ENCODE peak calls at places on chromosomes 6 and 20, in nine cellular contexts. One of them, this sample, is unnamed.

GRCh38 chr6:104305206-104305605 is 554.5 kb downstream of the HACE1 start:
- DNase-seq in psoas muscle: no peak
- DNase-seq in neural progenitor cell: no peak
- DNase-seq in omental fat pad: no peak
- DNase-seq in tibial artery: no peak
- DNase-seq in kidney epithelial cell: no peak
- DNase-seq in thoracic aorta: no peak
- DNase-seq in fibroblast of lung: no peak
- DNase-seq in bronchial epithelial cell: no peak
- DNase-seq in this sample: no peak

GRCh38 chr6:8000080-8001035 is 63.8 kb downstream of the BLOC1S5 start:
- DNase-seq in psoas muscle: no peak
- DNase-seq in neural progenitor cell: no peak
- DNase-seq in omental fat pad: no peak
- DNase-seq in tibial artery: no peak
- DNase-seq in kidney epithelial cell: no peak
- DNase-seq in thoracic aorta: no peak
- DNase-seq in fibroblast of lung: no peak
- DNase-seq in bronchial epithelial cell: no peak
- DNase-seq in this sample: no peak

GRCh38 chr6:136608991-136609390 is 58.8 kb upstream of the MAP7 start:
- DNase-seq in psoas muscle: no peak
- DNase-seq in neural progenitor cell: no peak
- DNase-seq in omental fat pad: no peak
- DNase-seq in tibial artery: no peak
- DNase-seq in kidney epithelial cell: no peak
- DNase-seq in thoracic aorta: no peak
- DNase-seq in fibroblast of lung: peak; percentile 86
- DNase-seq in bronchial epithelial cell: peak; percentile 46
- DNase-seq in this sample: peak; percentile 52

GRCh38 chr6:85360794-85361642 is 88.9 kb upstream of the NT5E start:
- DNase-seq in psoas muscle: no peak
- DNase-seq in neural progenitor cell: no peak
- DNase-seq in omental fat pad: no peak
- DNase-seq in tibial artery: peak; percentile 28
- DNase-seq in kidney epithelial cell: peak; percentile 95
- DNase-seq in thoracic aorta: peak; percentile 2
- DNase-seq in fibroblast of lung: peak; percentile 98
- DNase-seq in bronchial epithelial cell: peak; percentile 99
- DNase-seq in this sample: peak; percentile 94

GRCh38 chr6:167793421-167793820 is 33.3 kb upstream of the AFDN start:
- DNase-seq in psoas muscle: no peak
- DNase-seq in neural progenitor cell: no peak
- DNase-seq in omental fat pad: no peak
- DNase-seq in tibial artery: no peak
- DNase-seq in kidney epithelial cell: no peak
- DNase-seq in thoracic aorta: no peak
- DNase-seq in fibroblast of lung: no peak
- DNase-seq in bronchial epithelial cell: peak; percentile 23
- DNase-seq in this sample: no peak

GRCh38 chr20:15930324-15931305 is 642.6 kb downstream of the KIF16B start:
- DNase-seq in psoas muscle: no peak
- DNase-seq in neural progenitor cell: peak; percentile 47
- DNase-seq in omental fat pad: no peak
- DNase-seq in tibial artery: no peak
- DNase-seq in kidney epithelial cell: no peak
- DNase-seq in thoracic aorta: no peak
- DNase-seq in fibroblast of lung: peak; percentile 44
- DNase-seq in bronchial epithelial cell: peak; percentile 71
- DNase-seq in this sample: peak; percentile 90

GRCh38 chr6:160069050-160069454 is 52.6 kb upstream of the SLC22A1 start:
- DNase-seq in psoas muscle: no peak
- DNase-seq in neural progenitor cell: no peak
- DNase-seq in omental fat pad: no peak
- DNase-seq in tibial artery: no peak
- DNase-seq in kidney epithelial cell: no peak
- DNase-seq in thoracic aorta: no peak
- DNase-seq in fibroblast of lung: no peak
- DNase-seq in bronchial epithelial cell: no peak
- DNase-seq in this sample: no peak

GRCh38 chr6:5260111-5260620 is 584 bp downstream of the LYRM4 start:
- DNase-seq in psoas muscle: no peak
- DNase-seq in neural progenitor cell: peak; percentile 77
- DNase-seq in omental fat pad: no peak
- DNase-seq in tibial artery: peak; percentile 27
- DNase-seq in kidney epithelial cell: peak; percentile 39
- DNase-seq in thoracic aorta: no peak
- DNase-seq in fibroblast of lung: peak; percentile 48
- DNase-seq in bronchial epithelial cell: peak; percentile 75
- DNase-seq in this sample: peak; percentile 81

GRCh38 chr6:84448331-84448730 is 220.9 kb upstream of the CEP162 start:
- DNase-seq in psoas muscle: no peak
- DNase-seq in neural progenitor cell: no peak
- DNase-seq in omental fat pad: no peak
- DNase-seq in tibial artery: no peak
- DNase-seq in kidney epithelial cell: no peak
- DNase-seq in thoracic aorta: no peak
- DNase-seq in fibroblast of lung: no peak
- DNase-seq in bronchial epithelial cell: no peak
- DNase-seq in this sample: no peak

GRCh38 chr6:105209950-105210706 is 30.3 kb upstream of the POPDC3 start:
- DNase-seq in psoas muscle: no peak
- DNase-seq in neural progenitor cell: no peak
- DNase-seq in omental fat pad: no peak
- DNase-seq in tibial artery: no peak
- DNase-seq in kidney epithelial cell: no peak
- DNase-seq in thoracic aorta: no peak
- DNase-seq in fibroblast of lung: peak; percentile 80
- DNase-seq in bronchial epithelial cell: peak; percentile 91
- DNase-seq in this sample: peak; percentile 76

GRCh38 chr6:161682982-161683381 is 409.1 kb upstream of the AGPAT4 start:
- DNase-seq in psoas muscle: no peak
- DNase-seq in neural progenitor cell: no peak
- DNase-seq in omental fat pad: no peak
- DNase-seq in tibial artery: no peak
- DNase-seq in kidney epithelial cell: no peak
- DNase-seq in thoracic aorta: no peak
- DNase-seq in fibroblast of lung: no peak
- DNase-seq in bronchial epithelial cell: no peak
- DNase-seq in this sample: peak; percentile 30

GRCh38 chr6:69022991-69023390 is 387.9 kb downstream of the ADGRB3 start:
- DNase-seq in psoas muscle: no peak
- DNase-seq in neural progenitor cell: no peak
- DNase-seq in omental fat pad: no peak
- DNase-seq in tibial artery: no peak
- DNase-seq in kidney epithelial cell: no peak
- DNase-seq in thoracic aorta: no peak
- DNase-seq in fibroblast of lung: peak; percentile 68
- DNase-seq in bronchial epithelial cell: peak; percentile 52
- DNase-seq in this sample: peak; percentile 6

GRCh38 chr6:144331610-144332009 is 46.5 kb downstream of the UTRN start:
- DNase-seq in psoas muscle: no peak
- DNase-seq in neural progenitor cell: no peak
- DNase-seq in omental fat pad: no peak
- DNase-seq in tibial artery: no peak
- DNase-seq in kidney epithelial cell: no peak
- DNase-seq in thoracic aorta: no peak
- DNase-seq in fibroblast of lung: peak; percentile 51
- DNase-seq in bronchial epithelial cell: peak; percentile 37
- DNase-seq in this sample: no peak

GRCh38 chr6:56279346-56280080 is 32.1 kb upstream of the COL21A1 start:
- DNase-seq in psoas muscle: no peak
- DNase-seq in neural progenitor cell: no peak
- DNase-seq in omental fat pad: no peak
- DNase-seq in tibial artery: no peak
- DNase-seq in kidney epithelial cell: peak; percentile 74
- DNase-seq in thoracic aorta: no peak
- DNase-seq in fibroblast of lung: no peak
- DNase-seq in bronchial epithelial cell: peak; percentile 30
- DNase-seq in this sample: no peak

GRCh38 chr20:41352106-41352505 is 11.5 kb downstream of the LPIN3 start:
- DNase-seq in psoas muscle: no peak
- DNase-seq in neural progenitor cell: peak; percentile 24
- DNase-seq in omental fat pad: no peak
- DNase-seq in tibial artery: no peak
- DNase-seq in kidney epithelial cell: no peak
- DNase-seq in thoracic aorta: no peak
- DNase-seq in fibroblast of lung: no peak
- DNase-seq in bronchial epithelial cell: no peak
- DNase-seq in this sample: no peak
- TF ChIP-seq CTCF in psoas muscle: no peak
- TF ChIP-seq CTCF in neural progenitor cell: peak; percentile 23
- TF ChIP-seq CTCF in omental fat pad: no peak
- TF ChIP-seq CTCF in tibial artery: no peak
- TF ChIP-seq CTCF in kidney epithelial cell: no peak
- TF ChIP-seq CTCF in thoracic aorta: no peak
- TF ChIP-seq CTCF in fibroblast of lung: no peak
- TF ChIP-seq CTCF in bronchial epithelial cell: peak; percentile 2
- TF ChIP-seq CTCF in this sample: no peak

GRCh38 chr6:106609699-106610098 is 19.6 kb downstream of the RTN4IP1 start:
- DNase-seq in psoas muscle: no peak
- DNase-seq in neural progenitor cell: peak; percentile 32
- DNase-seq in omental fat pad: no peak
- DNase-seq in tibial artery: no peak
- DNase-seq in kidney epithelial cell: no peak
- DNase-seq in thoracic aorta: no peak
- DNase-seq in fibroblast of lung: no peak
- DNase-seq in bronchial epithelial cell: peak; percentile 30
- DNase-seq in this sample: peak; percentile 27
- TF ChIP-seq CTCF in psoas muscle: peak; percentile 18
- TF ChIP-seq CTCF in neural progenitor cell: peak; percentile 47
- TF ChIP-seq CTCF in omental fat pad: no peak
- TF ChIP-seq CTCF in tibial artery: no peak
- TF ChIP-seq CTCF in kidney epithelial cell: peak; percentile 48
- TF ChIP-seq CTCF in thoracic aorta: no peak
- TF ChIP-seq CTCF in fibroblast of lung: peak; percentile 35
- TF ChIP-seq CTCF in bronchial epithelial cell: peak; percentile 40
- TF ChIP-seq CTCF in this sample: peak; percentile 14

GRCh38 chr6:36961441-36962430 is 7.2 kb downstream of the PI16 start:
- DNase-seq in psoas muscle: no peak
- DNase-seq in neural progenitor cell: no peak
- DNase-seq in omental fat pad: no peak
- DNase-seq in tibial artery: no peak
- DNase-seq in kidney epithelial cell: no peak
- DNase-seq in thoracic aorta: no peak
- DNase-seq in fibroblast of lung: no peak
- DNase-seq in bronchial epithelial cell: no peak
- DNase-seq in this sample: no peak

GRCh38 chr6:36963451-36964290 is 9.1 kb downstream of the PI16 start:
- DNase-seq in psoas muscle: no peak
- DNase-seq in neural progenitor cell: no peak
- DNase-seq in omental fat pad: no peak
- DNase-seq in tibial artery: no peak
- DNase-seq in kidney epithelial cell: no peak
- DNase-seq in thoracic aorta: no peak
- DNase-seq in fibroblast of lung: no peak
- DNase-seq in bronchial epithelial cell: peak; percentile 58
- DNase-seq in this sample: no peak

GRCh38 chr6:36964908-36965307 is 10.4 kb downstream of the PI16 start:
- DNase-seq in psoas muscle: no peak
- DNase-seq in neural progenitor cell: no peak
- DNase-seq in omental fat pad: no peak
- DNase-seq in tibial artery: no peak
- DNase-seq in kidney epithelial cell: no peak
- DNase-seq in thoracic aorta: no peak
- DNase-seq in fibroblast of lung: no peak
- DNase-seq in bronchial epithelial cell: no peak
- DNase-seq in this sample: no peak

GRCh38 chr6:36964349-36964748 is 9.8 kb downstream of the PI16 start:
- DNase-seq in psoas muscle: no peak
- DNase-seq in neural progenitor cell: no peak
- DNase-seq in omental fat pad: no peak
- DNase-seq in tibial artery: no peak
- DNase-seq in kidney epithelial cell: no peak
- DNase-seq in thoracic aorta: no peak
- DNase-seq in fibroblast of lung: no peak
- DNase-seq in bronchial epithelial cell: no peak
- DNase-seq in this sample: no peak

DNA sequence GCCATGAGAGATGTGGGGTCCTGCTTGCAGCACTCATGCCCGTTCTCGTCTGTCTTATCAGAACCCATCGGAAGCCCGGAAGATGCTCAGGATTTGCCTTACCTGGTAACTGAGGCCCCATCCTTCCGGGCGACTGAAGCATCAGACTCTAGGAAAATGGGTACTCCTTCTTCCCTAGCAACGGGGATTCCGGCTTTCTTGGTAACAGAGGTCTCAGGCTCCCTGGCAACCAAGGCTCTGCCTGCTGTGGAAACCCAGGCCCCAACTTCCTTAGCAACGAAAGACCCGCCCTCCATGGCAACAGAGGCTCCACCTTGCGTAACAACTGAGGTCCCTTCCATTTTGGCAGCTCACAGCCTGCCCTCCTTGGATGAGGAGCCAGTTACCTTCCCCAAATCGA is 8.3 kb downstream of the PI16 start:
- DNase-seq in psoas muscle: peak; percentile 75
- DNase-seq in neural progenitor cell: peak; percentile 89
- DNase-seq in omental fat pad: no peak
- DNase-seq in tibial artery: peak; percentile 79
- DNase-seq in kidney epithelial cell: no peak
- DNase-seq in thoracic aorta: no peak
- DNase-seq in fibroblast of lung: peak; percentile 57
- DNase-seq in bronchial epithelial cell: peak; percentile 43
- DNase-seq in this sample: peak; percentile 37
- TF ChIP-seq CTCF in psoas muscle: no peak
- TF ChIP-seq CTCF in neural progenitor cell: no peak
- TF ChIP-seq CTCF in omental fat pad: no peak
- TF ChIP-seq CTCF in tibial artery: no peak
- TF ChIP-seq CTCF in kidney epithelial cell: no peak
- TF ChIP-seq CTCF in thoracic aorta: no peak
- TF ChIP-seq CTCF in fibroblast of lung: no peak
- TF ChIP-seq CTCF in bronchial epithelial cell: no peak
- TF ChIP-seq CTCF in this sample: no peak

DNA sequence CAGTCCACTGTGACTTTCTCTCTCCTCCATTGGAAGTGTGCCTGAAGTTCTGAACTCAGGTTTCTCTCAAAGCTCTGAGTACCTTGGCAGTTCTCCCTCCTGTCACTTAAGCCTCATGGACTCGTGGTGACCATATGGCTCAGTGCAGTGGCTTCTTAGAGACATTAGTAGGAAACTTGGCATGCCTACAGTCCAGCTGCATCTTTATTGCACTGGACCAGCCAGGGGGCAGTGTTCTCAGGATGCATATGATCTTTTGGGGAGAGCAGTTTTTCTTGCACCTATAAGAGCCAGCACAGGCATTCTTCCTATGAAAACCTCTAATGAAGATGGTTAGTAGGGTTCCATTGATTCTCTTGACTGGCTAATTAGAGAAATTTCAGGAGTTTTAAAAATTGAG is 47.5 kb upstream of the KCNK16 start:
- DNase-seq in psoas muscle: no peak
- DNase-seq in neural progenitor cell: no peak
- DNase-seq in omental fat pad: no peak
- DNase-seq in tibial artery: no peak
- DNase-seq in kidney epithelial cell: no peak
- DNase-seq in thoracic aorta: no peak
- DNase-seq in fibroblast of lung: no peak
- DNase-seq in bronchial epithelial cell: peak; percentile 2
- DNase-seq in this sample: peak; percentile 9
- TF ChIP-seq CTCF in psoas muscle: no peak
- TF ChIP-seq CTCF in neural progenitor cell: no peak
- TF ChIP-seq CTCF in omental fat pad: no peak
- TF ChIP-seq CTCF in tibial artery: no peak
- TF ChIP-seq CTCF in kidney epithelial cell: peak; percentile 3
- TF ChIP-seq CTCF in thoracic aorta: no peak
- TF ChIP-seq CTCF in fibroblast of lung: peak; percentile 20
- TF ChIP-seq CTCF in bronchial epithelial cell: peak; percentile 27
- TF ChIP-seq CTCF in this sample: no peak